ENCODE peak calls at places on chromosomes 1 and 21, in seven cellular contexts. T, R, N, B, I, L and M are unnamed samples.

GRCh38 chr1:248914982-248915381 is 8.9 kb downstream of the PGBD2 start:
- DNase-seq in T (no peak), I (no peak), L (no peak), R (no peak), N (no peak), B (no peak), M (no peak)

GRCh38 chr1:51558375-51558924 is 39.4 kb upstream of the EPS15 start:
- DNase-seq in I (no peak), N (no peak), L (no peak), T (peak; percentile 93), B (no peak), R (peak; percentile 55), M (no peak)

GRCh38 chr1:93614550-93615200 is 67.0 kb downstream of the BCAR3 start:
- DNase-seq in I (no peak), T (peak; percentile 63), B (no peak), N (no peak), L (no peak), R (peak; percentile 52), M (peak; percentile 83)

GRCh38 chr1:25568834-25569598 is 25.6 kb downstream of the LDLRAP1 start:
- DNase-seq in R (no peak), N (no peak), L (no peak), I (peak; percentile 83), T (peak; percentile 83), B (no peak), M (no peak)

GRCh38 chr1:159113783-159114182 is 37.2 kb upstream of the AIM2 start:
- DNase-seq in R (no peak), B (no peak), N (no peak), T (peak; percentile 18), L (no peak), I (no peak), M (no peak)

GRCh38 chr1:36257375-36257767 is 33.1 kb downstream of the THRAP3 start:
- DNase-seq in L (no peak), T (peak; percentile 16), B (no peak), N (peak; percentile 70), R (peak; percentile 57), I (peak; percentile 39), M (no peak)

GRCh38 chr21:26144026-26144425 is 26.5 kb downstream of the APP start:
- DNase-seq in R (no peak), L (no peak), T (no peak), N (no peak), B (no peak), I (no peak), M (no peak)

GRCh38 chr1:205942631-205943159 is 561 bp downstream of the SLC26A9 start:
- DNase-seq in B (no peak), R (no peak), L (no peak), T (no peak), N (no peak), I (no peak), M (no peak)

GRCh38 chr1:12341667-12342066 is 111.8 kb downstream of the VPS13D start:
- DNase-seq in R (no peak), N (no peak), I (no peak), L (no peak), B (no peak), T (no peak), M (no peak)

GRCh38 chr1:25430073-25430665 is 528 bp upstream of the MACO1 start:
- DNase-seq in B (peak; percentile 87), R (peak; percentile 88), I (peak; percentile 95), T (peak; percentile 73), N (peak; percentile 95), L (no peak), M (peak; percentile 87)

GRCh38 chr1:5647226-5647625 is 345.0 kb downstream of the NPHP4 start:
- DNase-seq in B (no peak), R (peak; percentile 58), L (no peak), N (no peak), I (no peak), T (no peak), M (no peak)

GRCh38 chr1:167631386-167631941 is 1.4 kb downstream of the RCSD1 start:
- DNase-seq in N (peak; percentile 60), L (no peak), B (no peak), I (no peak), R (peak; percentile 36), T (no peak), M (no peak)

GRCh38 chr1:84598846-84599741 is 24.9 kb upstream of the CTBS start:
- DNase-seq in L (peak; percentile 51), B (no peak), I (no peak), R (no peak), T (peak; percentile 85), N (peak; percentile 32), M (no peak)

GRCh38 chr21:28269173-28269572 is 723.5 kb downstream of the LTN1 start:
- DNase-seq in I (no peak), R (no peak), L (no peak), B (no peak), N (no peak), T (no peak), M (no peak)

GRCh38 chr1:46461017-46461808 is 28.4 kb upstream of the DMBX1 start:
- DNase-seq in B (peak; percentile 52), R (no peak), I (peak; percentile 64), N (no peak), L (no peak), T (no peak), M (no peak)

GRCh38 chr1:19444399-19445021 is 40.8 kb downstream of the CAPZB start:
- DNase-seq in I (no peak), L (no peak), N (no peak), R (no peak), T (no peak), B (no peak), M (no peak)
- H3K27ac ChIP-seq in I (no peak overlapping the region), L (no peak overlapping the region), N (no peak overlapping the region), R (no peak overlapping the region), T (no peak overlapping the region), B (no peak overlapping the region), M (no peak overlapping the region)

GRCh38 chr1:173603056-173603591 is at the start of gene SLC9C2:
- DNase-seq in B (no peak), N (no peak), R (no peak), T (no peak), L (no peak), I (peak; percentile 72), M (no peak)
- H3K4me3 ChIP-seq in B (no peak within 1 kb of the TSS), N (no peak within 1 kb of the TSS), R (no peak within 1 kb of the TSS), T (peak within 1 kb of the TSS; percentile 17), L (no peak within 1 kb of the TSS), I (no peak within 1 kb of the TSS), M (no peak within 1 kb of the TSS)

DNA sequence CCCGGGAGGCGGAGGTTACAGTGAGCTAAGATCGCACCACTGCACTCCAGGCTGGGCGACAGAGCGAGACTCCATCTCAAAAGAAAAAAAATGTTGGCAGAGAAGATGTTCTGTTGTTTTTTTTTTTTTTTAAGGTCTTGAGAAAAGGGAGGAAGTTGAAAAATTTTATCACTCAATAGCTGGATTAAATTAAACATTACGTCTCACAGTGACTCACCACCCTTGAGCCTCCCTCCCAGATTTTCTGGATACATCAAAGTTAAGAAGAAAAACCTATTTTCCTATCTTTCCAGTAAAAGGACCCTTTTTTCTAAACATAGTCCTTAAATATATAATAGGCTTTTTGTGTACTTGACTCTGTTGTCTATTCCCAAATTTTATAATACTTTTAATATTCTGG is 35.5 kb downstream of the IFNAR1 start:
- DNase-seq in L (no peak), R (no peak), B (no peak), N (no peak), T (no peak), I (no peak), M (no peak)
- H3K9ac ChIP-seq in L (peak overlapping the region; percentile 47), R (no peak overlapping the region), B (no peak overlapping the region), N (peak overlapping the region; percentile 54), T (no peak overlapping the region), I (no peak overlapping the region), M (no peak overlapping the region)

GRCh38 chr1:72034827-72035226 is 247.5 kb downstream of the NEGR1 start:
- DNase-seq in I (no peak), T (no peak), L (no peak), N (no peak), R (no peak), B (no peak), M (no peak)
- H3K27ac ChIP-seq in I (no peak overlapping the region), T (no peak overlapping the region), L (no peak overlapping the region), N (no peak overlapping the region), R (no peak overlapping the region), B (peak overlapping the region; percentile 49), M (no peak overlapping the region)

DNA sequence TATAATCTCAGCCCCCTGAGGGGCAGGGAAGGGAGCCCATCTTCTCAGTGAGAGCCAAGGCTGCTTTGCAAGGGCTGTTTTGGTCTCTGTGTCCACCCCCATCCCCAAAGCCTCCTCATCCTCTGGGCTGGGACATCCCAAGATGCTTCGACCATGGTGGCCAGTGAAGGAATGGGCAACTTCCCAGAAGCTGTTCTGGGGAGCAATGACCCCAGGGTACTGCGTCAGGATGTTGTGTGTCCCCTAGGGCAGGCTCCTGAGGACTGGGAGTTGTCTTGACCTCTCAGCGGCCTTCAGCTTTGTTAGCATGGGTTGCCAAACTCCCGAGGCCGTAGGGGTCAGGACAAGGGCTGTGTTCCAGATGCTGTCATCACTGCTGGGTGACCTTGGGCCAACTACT is 238.4 kb upstream of the POU3F1 start:
- DNase-seq in T (no peak), I (no peak), B (no peak), R (peak; percentile 36), N (no peak), L (no peak), M (no peak)
- H3K4me3 ChIP-seq in T (no peak overlapping the region), I (no peak overlapping the region), B (no peak overlapping the region), R (no peak overlapping the region), N (no peak overlapping the region), L (no peak overlapping the region), M (no peak overlapping the region)